ENCODE peak calls at places on chromosomes 6 and 20, in seven cellular contexts. Q is dermis blood vessel endothelial cell; K is GM18507; B is colonic mucosa; V is NCI-H187 treated with DMSO at 0.1 percent for 48 hours; A is pulmonary artery endothelial cell; T is stimulated activated naive CD4-positive, alpha-beta T cell. Z is an unnamed sample.

GRCh38 chr20:3560578-3560977 is 89.8 kb downstream of the ATRN start:
- DNase-seq in Q (no peak), K (no peak), B (no peak), V (no peak), A (no peak), T (no peak), Z (peak)

GRCh38 chr6:6599468-6599873 is 11.0 kb downstream of the LY86 start:
- DNase-seq in Q (no peak), K (no peak), B (no peak), V (no peak), A (no peak), T (no peak), Z (no peak)

GRCh38 chr6:43269273-43270007 is 26.2 kb downstream of the TTBK1 start:
- DNase-seq in Q (no peak), K (no peak), B (peak), V (no peak), A (no peak), T (peak), Z (no peak)

GRCh38 chr20:60102665-60103210 is 144.5 kb downstream of the CDH26 start:
- DNase-seq in Q (no peak), K (no peak), B (peak), V (no peak), A (no peak), T (no peak), Z (no peak)

GRCh38 chr20:38237381-38237780 is 23.2 kb downstream of the KIAA1755 start:
- DNase-seq in Q (no peak), K (no peak), B (no peak), V (no peak), A (no peak), T (no peak), Z (no peak)

GRCh38 chr6:80439721-80440488 is 333.4 kb downstream of the BCKDHB start:
- DNase-seq in Q (no peak), K (no peak), B (no peak), V (no peak), A (no peak), T (no peak), Z (no peak)

GRCh38 chr6:148565321-148565926 is 181.4 kb upstream of the UST start:
- DNase-seq in Q (no peak), K (no peak), B (no peak), V (no peak), A (no peak), T (no peak), Z (no peak)

GRCh38 chr6:105898286-105898685 is 187.8 kb upstream of the PRDM1 start:
- DNase-seq in Q (no peak), K (no peak), B (no peak), V (no peak), A (no peak), T (no peak), Z (peak)

GRCh38 chr6:129359811-129360787 is 349.9 kb downstream of the ARHGAP18 start:
- DNase-seq in Q (no peak), K (no peak), B (no peak), V (no peak), A (no peak), T (no peak), Z (no peak)

GRCh38 chr6:147213772-147214171 is 9.6 kb downstream of the STXBP5 start:
- DNase-seq in Q (no peak), K (no peak), B (no peak), V (no peak), A (no peak), T (no peak), Z (no peak)

GRCh38 chr6:154509421-154510143 is 903 bp downstream of the CNKSR3 start:
- DNase-seq in Q (peak), K (no peak), B (peak), V (no peak), A (no peak), T (no peak), Z (peak)

GRCh38 chr6:31657406-31658157 is 1.9 kb downstream of the APOM start:
- DNase-seq in Q (no peak), K (no peak), B (no peak), V (no peak), A (no peak), T (peak), Z (no peak)

GRCh38 chr20:4083103-4083864 is 67.9 kb upstream of the RNF24 start:
- DNase-seq in Q (no peak), K (no peak), B (no peak), V (no peak), A (no peak), T (no peak), Z (no peak)

GRCh38 chr6:158353851-158354508 is 41.7 kb downstream of the TULP4 start:
- DNase-seq in Q (peak), K (no peak), B (no peak), V (no peak), A (peak), T (no peak), Z (no peak)

Z was measured in AG08396.